ENCODE peak calls at places on chromosomes 2 and 18, in eight cellular contexts. One of them, this sample, is unnamed.

GRCh38 chr2:120250640-120251039 is 2.0 kb upstream of the RALB start:
- DNase-seq in myocyte: no peak
- DNase-seq in sciatic nerve: no peak
- DNase-seq in activated gamma-delta T cell treated with Interleukin-2 at 50 U/mL for 16 hours: no peak
- DNase-seq in germinal center: no peak
- DNase-seq in activated naive CD8-positive, alpha-beta T cell treated with anti-CD3 and anti-CD28 coated beads, Interleukin-2, amount 50 U/mL, for 24 hours: no peak
- DNase-seq in WERI-Rb-1: no peak
- DNase-seq in NCI-H524 treated with DMSO at 0.1 percent for 48 hours: no peak
- DNase-seq in this sample: no peak

GRCh38 chr2:29196792-29197788 is 81.9 kb downstream of the CLIP4 start:
- DNase-seq in myocyte: peak; percentile 53
- DNase-seq in sciatic nerve: peak; percentile 83
- DNase-seq in activated gamma-delta T cell treated with Interleukin-2 at 50 U/mL for 16 hours: peak; percentile 76
- DNase-seq in germinal center: peak; percentile 80
- DNase-seq in activated naive CD8-positive, alpha-beta T cell treated with anti-CD3 and anti-CD28 coated beads, Interleukin-2, amount 50 U/mL, for 24 hours: peak; percentile 83
- DNase-seq in WERI-Rb-1: peak; percentile 87
- DNase-seq in NCI-H524 treated with DMSO at 0.1 percent for 48 hours: peak; percentile 36
- DNase-seq in this sample: peak; percentile 82

GRCh38 chr2:64262068-64262467 is 117.8 kb upstream of the PELI1 start:
- DNase-seq in myocyte: no peak
- DNase-seq in sciatic nerve: no peak
- DNase-seq in activated gamma-delta T cell treated with Interleukin-2 at 50 U/mL for 16 hours: no peak
- DNase-seq in germinal center: no peak
- DNase-seq in activated naive CD8-positive, alpha-beta T cell treated with anti-CD3 and anti-CD28 coated beads, Interleukin-2, amount 50 U/mL, for 24 hours: no peak
- DNase-seq in WERI-Rb-1: no peak
- DNase-seq in NCI-H524 treated with DMSO at 0.1 percent for 48 hours: no peak
- DNase-seq in this sample: no peak

GRCh38 chr2:25103287-25103871 is 61.5 kb downstream of the EFR3B start:
- DNase-seq in myocyte: peak; percentile 35
- DNase-seq in sciatic nerve: no peak
- DNase-seq in activated gamma-delta T cell treated with Interleukin-2 at 50 U/mL for 16 hours: no peak
- DNase-seq in germinal center: no peak
- DNase-seq in activated naive CD8-positive, alpha-beta T cell treated with anti-CD3 and anti-CD28 coated beads, Interleukin-2, amount 50 U/mL, for 24 hours: no peak
- DNase-seq in WERI-Rb-1: no peak
- DNase-seq in NCI-H524 treated with DMSO at 0.1 percent for 48 hours: no peak
- DNase-seq in this sample: no peak

GRCh38 chr2:199310654-199311275 is 147.0 kb downstream of the SATB2 start:
- DNase-seq in myocyte: peak; percentile 32
- DNase-seq in sciatic nerve: no peak
- DNase-seq in activated gamma-delta T cell treated with Interleukin-2 at 50 U/mL for 16 hours: no peak
- DNase-seq in germinal center: no peak
- DNase-seq in activated naive CD8-positive, alpha-beta T cell treated with anti-CD3 and anti-CD28 coated beads, Interleukin-2, amount 50 U/mL, for 24 hours: no peak
- DNase-seq in WERI-Rb-1: peak; percentile 55
- DNase-seq in NCI-H524 treated with DMSO at 0.1 percent for 48 hours: peak; percentile 96
- DNase-seq in this sample: no peak

GRCh38 chr18:59180150-59180845 is 39.7 kb upstream of the GRP start:
- DNase-seq in myocyte: peak; percentile 24
- DNase-seq in sciatic nerve: no peak
- DNase-seq in activated gamma-delta T cell treated with Interleukin-2 at 50 U/mL for 16 hours: no peak
- DNase-seq in germinal center: no peak
- DNase-seq in activated naive CD8-positive, alpha-beta T cell treated with anti-CD3 and anti-CD28 coated beads, Interleukin-2, amount 50 U/mL, for 24 hours: no peak
- DNase-seq in WERI-Rb-1: no peak
- DNase-seq in NCI-H524 treated with DMSO at 0.1 percent for 48 hours: no peak
- DNase-seq in this sample: no peak

GRCh38 chr2:159399716-159400525 is 113.4 kb upstream of the WDSUB1 start:
- DNase-seq in myocyte: peak; percentile 7
- DNase-seq in sciatic nerve: no peak
- DNase-seq in activated gamma-delta T cell treated with Interleukin-2 at 50 U/mL for 16 hours: no peak
- DNase-seq in germinal center: no peak
- DNase-seq in activated naive CD8-positive, alpha-beta T cell treated with anti-CD3 and anti-CD28 coated beads, Interleukin-2, amount 50 U/mL, for 24 hours: no peak
- DNase-seq in WERI-Rb-1: no peak
- DNase-seq in NCI-H524 treated with DMSO at 0.1 percent for 48 hours: no peak
- DNase-seq in this sample: no peak

GRCh38 chr2:28420717-28421116 is 28.1 kb downstream of the FOSL2 start:
- DNase-seq in myocyte: no peak
- DNase-seq in sciatic nerve: no peak
- DNase-seq in activated gamma-delta T cell treated with Interleukin-2 at 50 U/mL for 16 hours: no peak
- DNase-seq in germinal center: no peak
- DNase-seq in activated naive CD8-positive, alpha-beta T cell treated with anti-CD3 and anti-CD28 coated beads, Interleukin-2, amount 50 U/mL, for 24 hours: no peak
- DNase-seq in WERI-Rb-1: no peak
- DNase-seq in NCI-H524 treated with DMSO at 0.1 percent for 48 hours: no peak
- DNase-seq in this sample: no peak

GRCh38 chr2:16774091-16774490 is 108.5 kb upstream of the CYRIA start:
- DNase-seq in myocyte: peak; percentile 36
- DNase-seq in sciatic nerve: no peak
- DNase-seq in activated gamma-delta T cell treated with Interleukin-2 at 50 U/mL for 16 hours: no peak
- DNase-seq in germinal center: no peak
- DNase-seq in activated naive CD8-positive, alpha-beta T cell treated with anti-CD3 and anti-CD28 coated beads, Interleukin-2, amount 50 U/mL, for 24 hours: no peak
- DNase-seq in WERI-Rb-1: no peak
- DNase-seq in NCI-H524 treated with DMSO at 0.1 percent for 48 hours: no peak
- DNase-seq in this sample: no peak

GRCh38 chr2:53593891-53594585 is 173.6 kb upstream of the CHAC2 start:
- DNase-seq in myocyte: peak; percentile 55
- DNase-seq in sciatic nerve: no peak
- DNase-seq in activated gamma-delta T cell treated with Interleukin-2 at 50 U/mL for 16 hours: no peak
- DNase-seq in germinal center: no peak
- DNase-seq in activated naive CD8-positive, alpha-beta T cell treated with anti-CD3 and anti-CD28 coated beads, Interleukin-2, amount 50 U/mL, for 24 hours: no peak
- DNase-seq in WERI-Rb-1: no peak
- DNase-seq in NCI-H524 treated with DMSO at 0.1 percent for 48 hours: no peak
- DNase-seq in this sample: no peak

GRCh38 chr2:180519276-180519675 is 461.1 kb upstream of the UBE2E3 start:
- DNase-seq in myocyte: no peak
- DNase-seq in sciatic nerve: no peak
- DNase-seq in activated gamma-delta T cell treated with Interleukin-2 at 50 U/mL for 16 hours: no peak
- DNase-seq in germinal center: no peak
- DNase-seq in activated naive CD8-positive, alpha-beta T cell treated with anti-CD3 and anti-CD28 coated beads, Interleukin-2, amount 50 U/mL, for 24 hours: no peak
- DNase-seq in WERI-Rb-1: no peak
- DNase-seq in NCI-H524 treated with DMSO at 0.1 percent for 48 hours: no peak
- DNase-seq in this sample: no peak

GRCh38 chr2:11938196-11938595 is 191.8 kb downstream of the LPIN1 start:
- DNase-seq in myocyte: peak; percentile 62
- DNase-seq in sciatic nerve: no peak
- DNase-seq in activated gamma-delta T cell treated with Interleukin-2 at 50 U/mL for 16 hours: no peak
- DNase-seq in germinal center: no peak
- DNase-seq in activated naive CD8-positive, alpha-beta T cell treated with anti-CD3 and anti-CD28 coated beads, Interleukin-2, amount 50 U/mL, for 24 hours: no peak
- DNase-seq in WERI-Rb-1: no peak
- DNase-seq in NCI-H524 treated with DMSO at 0.1 percent for 48 hours: no peak
- DNase-seq in this sample: no peak

GRCh38 chr2:233831011-233831721 is 23.2 kb downstream of the HJURP start:
- DNase-seq in myocyte: no peak
- DNase-seq in sciatic nerve: peak; percentile 49
- DNase-seq in activated gamma-delta T cell treated with Interleukin-2 at 50 U/mL for 16 hours: no peak
- DNase-seq in germinal center: peak; percentile 21
- DNase-seq in activated naive CD8-positive, alpha-beta T cell treated with anti-CD3 and anti-CD28 coated beads, Interleukin-2, amount 50 U/mL, for 24 hours: no peak
- DNase-seq in WERI-Rb-1: no peak
- DNase-seq in NCI-H524 treated with DMSO at 0.1 percent for 48 hours: no peak
- DNase-seq in this sample: no peak

GRCh38 chr2:2850218-2850850 is 519.3 kb upstream of the MYT1L start:
- DNase-seq in myocyte: no peak
- DNase-seq in sciatic nerve: no peak
- DNase-seq in activated gamma-delta T cell treated with Interleukin-2 at 50 U/mL for 16 hours: no peak
- DNase-seq in germinal center: no peak
- DNase-seq in activated naive CD8-positive, alpha-beta T cell treated with anti-CD3 and anti-CD28 coated beads, Interleukin-2, amount 50 U/mL, for 24 hours: no peak
- DNase-seq in WERI-Rb-1: peak; percentile 48
- DNase-seq in NCI-H524 treated with DMSO at 0.1 percent for 48 hours: no peak
- DNase-seq in this sample: no peak

GRCh38 chr18:29147944-29148343 is 971.0 kb upstream of the CDH2 start:
- DNase-seq in myocyte: peak; percentile 69
- DNase-seq in sciatic nerve: no peak
- DNase-seq in activated gamma-delta T cell treated with Interleukin-2 at 50 U/mL for 16 hours: no peak
- DNase-seq in germinal center: no peak
- DNase-seq in activated naive CD8-positive, alpha-beta T cell treated with anti-CD3 and anti-CD28 coated beads, Interleukin-2, amount 50 U/mL, for 24 hours: no peak
- DNase-seq in WERI-Rb-1: peak; percentile 20
- DNase-seq in NCI-H524 treated with DMSO at 0.1 percent for 48 hours: peak; percentile 7
- DNase-seq in this sample: no peak

GRCh38 chr2:218444692-218445357 is 25.9 kb downstream of the VIL1 start:
- DNase-seq in myocyte: no peak
- DNase-seq in sciatic nerve: no peak
- DNase-seq in activated gamma-delta T cell treated with Interleukin-2 at 50 U/mL for 16 hours: no peak
- DNase-seq in germinal center: no peak
- DNase-seq in activated naive CD8-positive, alpha-beta T cell treated with anti-CD3 and anti-CD28 coated beads, Interleukin-2, amount 50 U/mL, for 24 hours: no peak
- DNase-seq in WERI-Rb-1: no peak
- DNase-seq in NCI-H524 treated with DMSO at 0.1 percent for 48 hours: no peak
- DNase-seq in this sample: no peak

GRCh38 chr2:95166065-95166763 is 605 bp downstream of the ZNF2 start:
- DNase-seq in myocyte: no peak
- DNase-seq in sciatic nerve: no peak
- DNase-seq in activated gamma-delta T cell treated with Interleukin-2 at 50 U/mL for 16 hours: no peak
- DNase-seq in germinal center: no peak
- DNase-seq in activated naive CD8-positive, alpha-beta T cell treated with anti-CD3 and anti-CD28 coated beads, Interleukin-2, amount 50 U/mL, for 24 hours: no peak
- DNase-seq in WERI-Rb-1: no peak
- DNase-seq in NCI-H524 treated with DMSO at 0.1 percent for 48 hours: no peak
- DNase-seq in this sample: no peak

GRCh38 chr18:57806891-57807280 is 3.8 kb upstream of the ATP8B1 start:
- DNase-seq in myocyte: peak; percentile 72
- DNase-seq in sciatic nerve: no peak
- DNase-seq in activated gamma-delta T cell treated with Interleukin-2 at 50 U/mL for 16 hours: no peak
- DNase-seq in germinal center: no peak
- DNase-seq in activated naive CD8-positive, alpha-beta T cell treated with anti-CD3 and anti-CD28 coated beads, Interleukin-2, amount 50 U/mL, for 24 hours: no peak
- DNase-seq in WERI-Rb-1: no peak
- DNase-seq in NCI-H524 treated with DMSO at 0.1 percent for 48 hours: no peak
- DNase-seq in this sample: no peak

GRCh38 chr2:23248667-23249066 is 136.3 kb upstream of the KLHL29 start:
- DNase-seq in myocyte: no peak
- DNase-seq in sciatic nerve: no peak
- DNase-seq in activated gamma-delta T cell treated with Interleukin-2 at 50 U/mL for 16 hours: no peak
- DNase-seq in germinal center: no peak
- DNase-seq in activated naive CD8-positive, alpha-beta T cell treated with anti-CD3 and anti-CD28 coated beads, Interleukin-2, amount 50 U/mL, for 24 hours: no peak
- DNase-seq in WERI-Rb-1: no peak
- DNase-seq in NCI-H524 treated with DMSO at 0.1 percent for 48 hours: no peak
- DNase-seq in this sample: no peak

GRCh38 chr2:127413782-127414743 is 4.2 kb upstream of the PROC start:
- DNase-seq in myocyte: no peak
- DNase-seq in sciatic nerve: no peak
- DNase-seq in activated gamma-delta T cell treated with Interleukin-2 at 50 U/mL for 16 hours: no peak
- DNase-seq in germinal center: no peak
- DNase-seq in activated naive CD8-positive, alpha-beta T cell treated with anti-CD3 and anti-CD28 coated beads, Interleukin-2, amount 50 U/mL, for 24 hours: no peak
- DNase-seq in WERI-Rb-1: no peak
- DNase-seq in NCI-H524 treated with DMSO at 0.1 percent for 48 hours: no peak
- DNase-seq in this sample: no peak

GRCh38 chr18:39675358-39675757 is 2109.8 kb upstream of the CELF4 start:
- DNase-seq in myocyte: peak; percentile 32
- DNase-seq in sciatic nerve: no peak
- DNase-seq in activated gamma-delta T cell treated with Interleukin-2 at 50 U/mL for 16 hours: no peak
- DNase-seq in germinal center: no peak
- DNase-seq in activated naive CD8-positive, alpha-beta T cell treated with anti-CD3 and anti-CD28 coated beads, Interleukin-2, amount 50 U/mL, for 24 hours: no peak
- DNase-seq in WERI-Rb-1: no peak
- DNase-seq in NCI-H524 treated with DMSO at 0.1 percent for 48 hours: no peak
- DNase-seq in this sample: no peak

GRCh38 chr2:54597153-54597827 is 126.2 kb upstream of the EML6 start:
- DNase-seq in myocyte: peak; percentile 94
- DNase-seq in sciatic nerve: no peak
- DNase-seq in activated gamma-delta T cell treated with Interleukin-2 at 50 U/mL for 16 hours: no peak
- DNase-seq in germinal center: no peak
- DNase-seq in activated naive CD8-positive, alpha-beta T cell treated with anti-CD3 and anti-CD28 coated beads, Interleukin-2, amount 50 U/mL, for 24 hours: no peak
- DNase-seq in WERI-Rb-1: no peak
- DNase-seq in NCI-H524 treated with DMSO at 0.1 percent for 48 hours: no peak
- DNase-seq in this sample: no peak

GRCh38 chr18:76994086-76994654 is 138.4 kb downstream of the MBP start:
- DNase-seq in myocyte: no peak
- DNase-seq in sciatic nerve: no peak
- DNase-seq in activated gamma-delta T cell treated with Interleukin-2 at 50 U/mL for 16 hours: no peak
- DNase-seq in germinal center: no peak
- DNase-seq in activated naive CD8-positive, alpha-beta T cell treated with anti-CD3 and anti-CD28 coated beads, Interleukin-2, amount 50 U/mL, for 24 hours: no peak
- DNase-seq in WERI-Rb-1: no peak
- DNase-seq in NCI-H524 treated with DMSO at 0.1 percent for 48 hours: no peak
- DNase-seq in this sample: no peak

GRCh38 chr2:73112026-73112912 is 479 bp downstream of the RAB11FIP5 start:
- DNase-seq in myocyte: peak; percentile 45
- DNase-seq in sciatic nerve: peak; percentile 70
- DNase-seq in activated gamma-delta T cell treated with Interleukin-2 at 50 U/mL for 16 hours: no peak
- DNase-seq in germinal center: peak; percentile 13
- DNase-seq in activated naive CD8-positive, alpha-beta T cell treated with anti-CD3 and anti-CD28 coated beads, Interleukin-2, amount 50 U/mL, for 24 hours: peak; percentile 24
- DNase-seq in WERI-Rb-1: peak; percentile 47
- DNase-seq in NCI-H524 treated with DMSO at 0.1 percent for 48 hours: no peak
- DNase-seq in this sample: peak; percentile 51

GRCh38 chr2:19900536-19901200 is 1.1 kb downstream of the TTC32 start:
- DNase-seq in myocyte: peak; percentile 28
- DNase-seq in sciatic nerve: no peak
- DNase-seq in activated gamma-delta T cell treated with Interleukin-2 at 50 U/mL for 16 hours: peak; percentile 10
- DNase-seq in germinal center: no peak
- DNase-seq in activated naive CD8-positive, alpha-beta T cell treated with anti-CD3 and anti-CD28 coated beads, Interleukin-2, amount 50 U/mL, for 24 hours: peak; percentile 6
- DNase-seq in WERI-Rb-1: no peak
- DNase-seq in NCI-H524 treated with DMSO at 0.1 percent for 48 hours: no peak
- DNase-seq in this sample: no peak

GRCh38 chr18:67574749-67575148 is 58.2 kb upstream of the DSEL start:
- DNase-seq in myocyte: no peak
- DNase-seq in sciatic nerve: no peak
- DNase-seq in activated gamma-delta T cell treated with Interleukin-2 at 50 U/mL for 16 hours: no peak
- DNase-seq in germinal center: no peak
- DNase-seq in activated naive CD8-positive, alpha-beta T cell treated with anti-CD3 and anti-CD28 coated beads, Interleukin-2, amount 50 U/mL, for 24 hours: no peak
- DNase-seq in WERI-Rb-1: no peak
- DNase-seq in NCI-H524 treated with DMSO at 0.1 percent for 48 hours: no peak
- DNase-seq in this sample: no peak

GRCh38 chr2:219109468-219109867 is 48.7 kb upstream of the IHH start:
- DNase-seq in myocyte: no peak
- DNase-seq in sciatic nerve: no peak
- DNase-seq in activated gamma-delta T cell treated with Interleukin-2 at 50 U/mL for 16 hours: peak; percentile 9
- DNase-seq in germinal center: no peak
- DNase-seq in activated naive CD8-positive, alpha-beta T cell treated with anti-CD3 and anti-CD28 coated beads, Interleukin-2, amount 50 U/mL, for 24 hours: peak; percentile 67
- DNase-seq in WERI-Rb-1: no peak
- DNase-seq in NCI-H524 treated with DMSO at 0.1 percent for 48 hours: no peak
- DNase-seq in this sample: peak; percentile 33

GRCh38 chr18:34562252-34562870 is 147.7 kb upstream of the DTNA start:
- DNase-seq in myocyte: peak; percentile 53
- DNase-seq in sciatic nerve: no peak
- DNase-seq in activated gamma-delta T cell treated with Interleukin-2 at 50 U/mL for 16 hours: no peak
- DNase-seq in germinal center: no peak
- DNase-seq in activated naive CD8-positive, alpha-beta T cell treated with anti-CD3 and anti-CD28 coated beads, Interleukin-2, amount 50 U/mL, for 24 hours: no peak
- DNase-seq in WERI-Rb-1: no peak
- DNase-seq in NCI-H524 treated with DMSO at 0.1 percent for 48 hours: no peak
- DNase-seq in this sample: no peak

GRCh38 chr2:70789304-70790078 is 952 bp downstream of the FIGLA start:
- DNase-seq in myocyte: peak; percentile 50
- DNase-seq in sciatic nerve: peak; percentile 83
- DNase-seq in activated gamma-delta T cell treated with Interleukin-2 at 50 U/mL for 16 hours: peak; percentile 49
- DNase-seq in germinal center: peak; percentile 43
- DNase-seq in activated naive CD8-positive, alpha-beta T cell treated with anti-CD3 and anti-CD28 coated beads, Interleukin-2, amount 50 U/mL, for 24 hours: peak; percentile 77
- DNase-seq in WERI-Rb-1: peak; percentile 88
- DNase-seq in NCI-H524 treated with DMSO at 0.1 percent for 48 hours: peak; percentile 23
- DNase-seq in this sample: peak; percentile 82